ENCODE peak calls at places on chromosomes 3 and 15, in four cellular contexts. W is MM.1S, C is cardiac muscle cell, U is astrocyte. N is an unnamed sample.
A peak's percentile ranks its signal among the peaks of the same experiment; 100 is the strongest.

GRCh38 chr3:39814007-39814406 is 4.6 kb downstream of the MYRIP start:
- DNase-seq in C (peak; percentile 68), U (peak; percentile 49), W (no peak), N (no peak)

GRCh38 chr3:107432013-107432515 is 54.8 kb downstream of the CCDC54 start:
- DNase-seq in U (peak; percentile 16), W (no peak), C (peak; percentile 42), N (no peak)

GRCh38 chr3:107241217-107241616 is 136.0 kb upstream of the CCDC54 start:
- DNase-seq in W (peak; percentile 57), C (no peak), U (no peak), N (peak; percentile 65)

GRCh38 chr15:99635794-99636193 is 70.0 kb downstream of the MEF2A start:
- DNase-seq in U (no peak), C (no peak), W (no peak), N (no peak)

GRCh38 chr3:49412632-49413337 is 562 bp downstream of the TCTA start:
- DNase-seq in C (no peak), U (no peak), W (no peak), N (no peak)

GRCh38 chr15:43433160-43433559 is 59.8 kb downstream of the TP53BP1 start:
- DNase-seq in W (no peak), C (peak; percentile 25), U (peak; percentile 82), N (no peak)

GRCh38 chr15:51818156-51818555 is 11.3 kb upstream of the TMOD3 start:
- DNase-seq in C (no peak), U (no peak), W (no peak), N (no peak)

GRCh38 chr3:89049119-89049518 is 58.3 kb upstream of the EPHA3 start:
- DNase-seq in C (no peak), W (no peak), U (no peak), N (no peak)

GRCh38 chr3:151770941-151771340 is 37.2 kb downstream of the AADACL2 start:
- DNase-seq in C (peak; percentile 89), W (no peak), U (peak; percentile 24), N (peak; percentile 74)

GRCh38 chr3:167823738-167824137 is 88.2 kb downstream of the SERPINI1 start:
- DNase-seq in W (no peak), C (no peak), U (no peak), N (no peak)

GRCh38 chr15:63977102-63977501 is 69.2 kb downstream of the DAPK2 start:
- DNase-seq in C (no peak), W (no peak), U (no peak), N (no peak)

DNA sequence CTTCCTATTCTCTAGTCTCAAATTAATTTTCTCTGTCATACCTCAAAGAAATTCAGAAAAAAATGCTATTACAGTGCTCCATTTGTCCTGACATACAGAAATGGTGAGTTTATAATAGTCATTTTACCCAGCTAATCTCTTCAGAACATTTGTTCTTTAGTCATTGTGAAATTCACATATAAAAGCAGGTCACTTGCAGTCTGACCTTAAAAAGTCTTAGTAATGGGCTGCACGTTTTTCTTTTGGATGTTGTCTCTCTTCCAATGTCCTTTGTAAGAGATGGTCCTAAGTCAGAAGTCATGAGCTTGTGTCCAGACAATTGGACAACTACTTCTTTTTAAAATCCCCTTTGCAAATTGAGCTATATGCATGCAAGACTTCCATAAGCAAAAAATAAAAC is 17.0 kb upstream of the IL1RAP start:
- DNase-seq in W (no peak), C (no peak), U (no peak), N (no peak)
- H3K27ac ChIP-seq in W (no peak overlapping the region), C (no peak overlapping the region), U (no peak overlapping the region), N (no peak overlapping the region)

GRCh38 chr3:117979466-117979865 is 1055.2 kb downstream of the IGSF11 start:
- DNase-seq in C (no peak), U (no peak), W (no peak), N (no peak)
- H3K4me3 ChIP-seq in C (no peak overlapping the region), U (no peak overlapping the region), W (no peak overlapping the region), N (no peak overlapping the region)

DNA sequence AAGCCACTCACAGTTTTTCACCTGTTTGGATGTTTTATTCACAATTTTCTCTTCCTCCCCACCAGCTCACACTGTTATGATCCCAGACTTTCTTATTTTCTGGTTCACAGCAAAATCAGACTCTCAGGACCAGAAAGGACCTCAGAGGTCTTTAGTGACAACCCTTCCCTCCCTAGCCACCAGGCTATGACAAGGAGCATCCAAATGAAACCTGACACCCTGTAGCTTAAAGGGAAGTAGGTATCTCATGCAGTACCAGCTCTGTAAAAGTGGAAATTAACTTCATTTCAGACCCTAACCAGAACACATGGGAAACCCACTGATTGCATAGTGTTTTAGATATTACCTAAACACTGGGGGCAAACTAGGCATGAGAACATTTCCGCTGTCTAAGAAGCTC is 45.3 kb downstream of the ATP13A5 start:
- DNase-seq in C (no peak), W (no peak), U (no peak), N (no peak)
- TF ChIP-seq CTCF in C (no peak), W (no peak), U (no peak), N (no peak)

DNA sequence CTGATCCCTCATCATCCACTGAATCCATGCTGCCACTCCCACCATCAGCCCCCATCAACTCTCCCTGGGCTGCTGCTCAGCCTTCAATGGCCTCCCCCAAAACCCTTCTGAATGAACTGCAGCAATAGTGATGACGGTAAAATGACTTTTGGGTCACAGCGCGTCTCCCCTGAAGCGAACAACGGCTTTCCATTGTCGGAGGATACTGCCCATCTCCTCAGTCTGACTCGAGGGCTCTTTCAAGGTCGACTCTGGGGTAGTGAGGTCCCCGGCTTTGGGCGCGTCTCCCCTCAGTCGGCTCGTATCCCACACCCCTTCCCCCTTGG is 57.2 kb upstream of the ZBTB38 start:
- DNase-seq in C (no peak), U (no peak), W (no peak), N (no peak)
- H3K27ac ChIP-seq in C (no peak overlapping the region), U (peak overlapping the region; percentile 58), W (peak overlapping the region; percentile 5), N (peak overlapping the region; percentile 79)

GRCh38 chr3:195209083-195209835 is 61.7 kb downstream of the XXYLT1 start:
- DNase-seq in C (peak; percentile 27), W (no peak), U (no peak), N (no peak)
- H3K4me3 ChIP-seq in C (no peak overlapping the region), W (no peak overlapping the region), U (no peak overlapping the region), N (no peak overlapping the region)

DNA sequence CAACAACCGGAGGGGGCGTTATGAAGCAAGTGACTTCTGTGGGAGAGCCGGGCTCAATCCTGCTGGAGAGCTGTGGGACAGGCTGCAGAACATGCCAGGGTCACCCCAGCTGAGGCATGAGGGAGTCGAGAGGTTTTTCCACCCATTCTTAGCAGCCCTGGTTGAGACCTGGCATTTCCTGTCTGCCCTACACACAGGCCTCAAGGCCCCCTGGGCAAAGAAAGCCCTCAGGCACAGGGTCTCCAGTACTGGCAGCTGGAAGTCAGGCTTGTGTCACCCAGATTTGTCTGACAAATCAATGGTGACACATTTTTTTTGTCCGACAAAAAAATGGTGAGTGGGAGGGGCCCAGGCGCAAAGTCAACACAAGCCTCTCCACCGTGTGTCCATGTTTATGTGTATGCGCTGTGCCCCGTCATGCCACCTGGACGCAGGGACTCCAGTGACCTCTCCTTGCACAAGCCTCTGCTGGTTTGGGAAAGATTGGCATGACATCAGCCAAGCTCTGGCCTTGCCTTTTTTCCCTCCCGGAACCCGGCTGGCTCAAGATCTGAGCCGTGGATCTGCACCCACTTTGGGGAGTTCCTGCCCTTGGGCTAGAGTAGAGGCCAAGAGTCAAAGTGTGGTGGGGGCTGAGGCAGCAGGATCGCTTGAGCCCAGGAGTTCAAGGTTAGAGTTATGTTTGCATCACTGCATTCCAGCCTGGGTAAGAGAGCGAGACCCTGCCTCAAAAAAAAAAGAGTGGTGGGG is 20.8 kb upstream of the ALAS1 start:
- DNase-seq in U (no peak), W (no peak), C (no peak), N (no peak)
- TF ChIP-seq CTCF in U (no peak), W (no peak), C (no peak), N (no peak)

DNA sequence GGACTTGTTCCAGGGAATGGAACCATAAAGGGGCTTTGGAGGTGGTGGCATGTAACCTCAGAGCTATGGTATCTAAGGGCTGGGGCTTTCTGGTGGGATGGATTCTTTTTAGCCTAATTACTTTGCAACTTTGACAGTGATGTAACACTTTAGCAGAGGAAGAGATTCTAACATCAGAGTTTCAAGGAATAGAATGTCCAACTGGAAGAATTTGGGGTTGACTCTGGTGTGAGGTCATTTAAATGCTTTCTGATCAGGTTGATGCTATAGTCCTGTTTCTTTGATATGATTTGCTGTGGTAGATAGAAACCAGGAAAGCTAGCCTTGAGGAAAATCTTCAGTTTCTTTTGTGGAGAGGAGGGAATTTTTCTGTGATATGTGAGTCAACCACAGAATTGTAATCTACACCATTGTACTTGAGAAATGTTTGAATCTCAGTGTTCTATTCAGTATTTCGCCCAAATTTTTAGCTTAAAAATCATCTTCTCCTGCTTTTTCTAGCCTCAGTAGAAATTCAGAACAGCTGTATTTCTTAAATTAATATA is 40.0 kb downstream of the ATP2C1 start:
- DNase-seq in U (peak; percentile 73), W (no peak), C (peak; percentile 40), N (no peak)
- H3K27ac ChIP-seq in U (peak overlapping the region; percentile 28), W (no peak overlapping the region), C (no peak overlapping the region), N (no peak overlapping the region)

DNA sequence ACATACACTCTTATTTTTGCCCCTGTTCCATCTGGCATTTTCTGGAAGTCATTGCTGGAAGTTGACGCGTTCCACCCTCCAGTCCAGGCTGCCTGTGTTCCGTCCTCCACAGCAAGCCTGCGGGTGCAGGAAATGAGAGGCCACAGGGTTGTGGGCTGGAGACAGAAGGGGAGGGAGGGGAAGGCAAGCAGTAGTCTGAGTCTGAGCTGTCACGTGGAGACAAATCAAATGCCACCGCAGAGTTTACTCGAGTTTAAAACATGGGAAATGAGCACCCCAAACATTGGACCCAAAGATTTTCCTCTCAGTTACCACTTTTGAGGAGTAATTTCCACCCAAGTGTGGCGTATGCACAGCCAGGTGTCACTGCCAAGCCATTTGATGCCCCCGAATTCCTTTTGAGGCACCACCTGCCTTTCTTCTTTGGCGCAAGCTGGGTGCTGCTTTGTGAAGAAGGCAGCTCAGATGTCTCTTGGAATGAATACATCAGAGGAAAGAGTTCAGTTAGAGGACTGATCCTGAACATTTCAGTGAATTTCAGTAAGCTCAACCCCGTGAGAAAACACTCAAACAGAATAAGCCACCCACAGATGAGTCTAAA is 204.0 kb downstream of the UACA start:
- DNase-seq in U (peak; percentile 25), C (peak; percentile 67), W (no peak), N (peak; percentile 55)
- H3K4me3 ChIP-seq in U (no peak overlapping the region), C (no peak overlapping the region), W (no peak overlapping the region), N (no peak overlapping the region)

GRCh38 chr3:195596648-195597628 is 13.2 kb upstream of the APOD start:
- DNase-seq in C (peak; percentile 49), W (no peak), U (no peak), N (peak; percentile 11)

GRCh38 chr3:195591220-195591619 is 7.5 kb upstream of the APOD start:
- DNase-seq in U (no peak), W (no peak), C (no peak), N (peak; percentile 45)

GRCh38 chr3:195591852-195592251 is 8.1 kb upstream of the APOD start:
- DNase-seq in C (no peak), W (no peak), U (no peak), N (peak; percentile 68)

GRCh38 chr3:195597848-195598247 is 14.1 kb upstream of the APOD start:
- DNase-seq in C (peak; percentile 88), W (no peak), U (no peak), N (peak; percentile 52)

DNA sequence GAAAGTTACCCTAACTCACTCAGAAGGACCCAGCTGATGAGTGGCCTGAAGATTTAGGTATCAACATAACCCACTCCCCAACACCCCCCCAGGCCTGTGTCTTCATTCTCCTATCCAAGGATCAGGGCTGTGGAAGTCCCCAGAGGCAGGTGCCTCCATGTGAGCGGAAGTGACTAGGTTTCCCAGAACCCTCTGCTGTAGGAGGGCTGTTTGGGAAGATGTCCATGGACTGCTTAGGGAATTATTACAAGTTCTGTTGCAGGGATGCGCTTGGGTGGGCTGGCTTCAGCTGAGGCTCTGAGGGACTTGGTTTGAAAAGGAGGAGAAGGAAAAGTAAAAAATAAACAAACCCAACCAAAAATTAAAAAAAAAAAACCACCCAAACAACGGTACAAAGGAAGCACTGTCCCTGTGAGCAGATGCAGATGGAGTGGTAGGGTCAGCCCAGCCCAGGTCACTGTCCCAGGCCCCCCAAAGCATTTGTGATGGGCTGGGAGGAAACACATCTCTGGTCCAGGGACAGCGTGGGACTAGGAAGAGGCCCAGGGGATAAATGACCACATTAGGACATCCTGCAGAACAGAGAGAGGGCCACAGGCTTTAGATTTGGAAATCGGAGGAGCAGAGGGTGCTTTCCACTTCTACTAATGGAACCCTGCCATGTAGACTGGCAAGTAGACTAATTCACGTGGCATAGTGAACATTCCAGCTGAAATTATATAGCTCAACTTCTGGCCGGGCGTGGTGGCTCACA is 12.2 kb upstream of the APOD start:
- DNase-seq in W (no peak), U (no peak), C (no peak), N (no peak)
- TF ChIP-seq CTCF in W (no peak), U (no peak), C (no peak), N (no peak)